ENCODE peak calls at places on chromosome 13, in eight cellular contexts. U is cardiac fibroblast, J is NCI-H774, V is RWPE1, T is foreskin keratinocyte, C is HEK293T, L is iris pigment epithelial cell, F is AG09319. W is an unnamed sample.

GRCh38 chr13:32170841-32171240 is 139.3 kb downstream of the FRY start:
- DNase-seq in F (no peak), U (peak), V (no peak), L (peak), J (no peak), C (no peak), T (no peak), W (no peak)

GRCh38 chr13:43544011-43544410 is 242.8 kb downstream of the ENOX1 start:
- DNase-seq in U (peak), C (no peak), V (peak), L (peak), F (no peak), T (peak), J (no peak), W (no peak)

GRCh38 chr13:19382111-19382510 is 179.2 kb downstream of the TPTE2 start:
- DNase-seq in J (no peak), L (no peak), V (no peak), T (no peak), F (no peak), U (no peak), C (no peak), W (no peak)

GRCh38 chr13:24050796-24051715 is 109.5 kb upstream of the SPATA13 start:
- DNase-seq in U (no peak), J (no peak), T (peak), V (no peak), L (no peak), F (no peak), C (no peak), W (no peak)

GRCh38 chr13:33194820-33195692 is 90.5 kb downstream of the STARD13 start:
- DNase-seq in U (peak), J (peak), L (peak), V (no peak), T (no peak), F (peak), C (peak), W (peak)

GRCh38 chr13:43878897-43879322 is 630 bp downstream of the CCDC122 start:
- DNase-seq in C (peak), T (no peak), J (peak), U (peak), F (peak), V (peak), L (peak), W (peak)

GRCh38 chr13:43019811-43020210 is 3.6 kb upstream of the DNAJC15 start:
- DNase-seq in U (no peak), L (peak), V (no peak), T (no peak), J (no peak), C (no peak), F (no peak), W (no peak)

GRCh38 chr13:26628706-26629105 is 71.2 kb downstream of the WASF3 start:
- DNase-seq in U (peak), T (peak), J (no peak), L (peak), C (no peak), V (no peak), F (no peak), W (peak)

GRCh38 chr13:110885966-110886365 is 28.9 kb downstream of the ANKRD10 start:
- DNase-seq in C (no peak), L (no peak), T (no peak), U (no peak), V (no peak), F (no peak), J (no peak), W (no peak)

GRCh38 chr13:99290890-99291289 is 16.3 kb downstream of the GPR183 start:
- DNase-seq in V (no peak), F (no peak), L (no peak), T (no peak), U (no peak), C (no peak), J (no peak), W (no peak)

GRCh38 chr13:98798849-98799645 is 46.6 kb upstream of the SLC15A1 start:
- DNase-seq in F (peak), T (no peak), V (no peak), U (peak), J (no peak), C (no peak), L (peak), W (no peak)

GRCh38 chr13:40668335-40668734 is 1.9 kb upstream of the FOXO1 start:
- DNase-seq in F (no peak), J (no peak), T (no peak), V (peak), U (no peak), L (no peak), C (peak), W (peak)

GRCh38 chr13:105135852-105136251 is 1399.6 kb downstream of the EFNB2 start:
- DNase-seq in V (no peak), J (no peak), U (no peak), T (no peak), C (no peak), F (no peak), L (peak), W (no peak)

GRCh38 chr13:51815848-51816247 is 11.9 kb upstream of the DHRS12 start:
- DNase-seq in T (no peak), C (no peak), U (no peak), F (no peak), L (no peak), J (no peak), V (no peak), W (no peak)

GRCh38 chr13:26022538-26023292 is 29.1 kb downstream of the SHISA2 start:
- DNase-seq in T (peak), F (peak), C (peak), U (peak), J (no peak), V (peak), L (peak), W (no peak)